ENCODE peak calls at places on chromosome 14, in seven cellular contexts. One of them, this sample, is unnamed.

GRCh38 chr14:100532154-100532915 is 54.9 kb downstream of the BEGAIN start:
- DNase-seq in breast epithelium: peak; percentile 17
- DNase-seq in ascending aorta: no peak
- DNase-seq in ovary: no peak
- DNase-seq in GM12865: no peak
- DNase-seq in OCI-LY7: no peak
- DNase-seq in AG04449: no peak
- DNase-seq in this sample: no peak

GRCh38 chr14:54815016-54815415 is 87.6 kb downstream of the GCH1 start:
- DNase-seq in OCI-LY7: no peak
- DNase-seq in ovary: no peak
- DNase-seq in AG04449: no peak
- DNase-seq in ascending aorta: no peak
- DNase-seq in breast epithelium: no peak
- DNase-seq in GM12865: no peak
- DNase-seq in this sample: peak; percentile 44

GRCh38 chr14:61329478-61330051 is 8.2 kb downstream of the PRKCH start:
- DNase-seq in ascending aorta: no peak
- DNase-seq in OCI-LY7: peak; percentile 30
- DNase-seq in breast epithelium: no peak
- DNase-seq in ovary: no peak
- DNase-seq in AG04449: no peak
- DNase-seq in GM12865: peak; percentile 33
- DNase-seq in this sample: no peak

GRCh38 chr14:33768458-33768830 is 182.4 kb downstream of the EGLN3 start:
- DNase-seq in breast epithelium: no peak
- DNase-seq in OCI-LY7: no peak
- DNase-seq in GM12865: no peak
- DNase-seq in ascending aorta: no peak
- DNase-seq in ovary: no peak
- DNase-seq in AG04449: no peak
- DNase-seq in this sample: no peak

GRCh38 chr14:61146896-61147295 is 134.2 kb downstream of the TMEM30B start:
- DNase-seq in GM12865: no peak
- DNase-seq in breast epithelium: no peak
- DNase-seq in ovary: no peak
- DNase-seq in OCI-LY7: no peak
- DNase-seq in AG04449: no peak
- DNase-seq in ascending aorta: no peak
- DNase-seq in this sample: no peak

GRCh38 chr14:96702831-96703230 is 94.4 kb upstream of the VRK1 start:
- DNase-seq in breast epithelium: no peak
- DNase-seq in OCI-LY7: no peak
- DNase-seq in ascending aorta: no peak
- DNase-seq in AG04449: no peak
- DNase-seq in GM12865: no peak
- DNase-seq in ovary: no peak
- DNase-seq in this sample: no peak

GRCh38 chr14:90510208-90510607 is 113.4 kb downstream of the CALM1 start:
- DNase-seq in GM12865: no peak
- DNase-seq in ascending aorta: no peak
- DNase-seq in ovary: no peak
- DNase-seq in OCI-LY7: no peak
- DNase-seq in AG04449: no peak
- DNase-seq in breast epithelium: peak; percentile 93
- DNase-seq in this sample: peak; percentile 72

GRCh38 chr14:58071341-58071740 is 80.7 kb downstream of the ARMH4 start:
- DNase-seq in ascending aorta: no peak
- DNase-seq in AG04449: no peak
- DNase-seq in ovary: no peak
- DNase-seq in breast epithelium: no peak
- DNase-seq in OCI-LY7: no peak
- DNase-seq in GM12865: no peak
- DNase-seq in this sample: no peak

GRCh38 chr14:92323031-92323915 is at the start of gene SLC24A4:
- DNase-seq in ovary: no peak
- DNase-seq in OCI-LY7: no peak
- DNase-seq in AG04449: no peak
- DNase-seq in breast epithelium: no peak
- DNase-seq in GM12865: peak; percentile 30
- DNase-seq in ascending aorta: no peak
- DNase-seq in this sample: no peak

DNA sequence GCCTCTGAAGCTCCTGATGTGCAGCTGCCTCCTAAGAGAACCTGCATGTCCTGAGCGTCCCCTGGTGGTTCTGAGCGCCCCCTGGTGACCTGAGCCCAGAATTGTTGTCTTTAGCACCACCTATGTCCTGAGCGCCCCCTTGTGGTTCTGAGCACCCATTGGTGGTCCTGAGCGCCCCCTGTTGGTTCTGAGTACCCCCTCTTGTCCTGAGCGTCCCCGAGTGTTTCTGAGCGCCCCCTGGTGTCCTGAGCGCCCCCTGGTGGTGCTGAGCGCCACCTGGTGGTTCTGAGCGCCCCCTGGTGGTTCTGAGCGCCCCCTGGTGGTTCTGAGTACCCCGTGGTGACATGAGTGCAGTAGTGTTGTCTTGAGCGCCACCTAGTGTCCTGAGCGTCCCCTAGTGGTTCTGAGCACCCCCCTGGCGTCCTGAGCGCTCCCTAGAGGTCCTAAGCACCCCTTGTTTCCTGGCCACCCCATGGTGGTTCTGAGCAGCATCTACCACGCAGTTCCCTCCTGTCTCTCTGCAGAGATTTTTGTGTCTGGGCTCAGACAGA is 782.5 kb downstream of the TMEM121 start:
- DNase-seq in OCI-LY7: peak; percentile 80
- DNase-seq in GM12865: peak; percentile 92
- DNase-seq in ascending aorta: no peak
- DNase-seq in ovary: no peak
- DNase-seq in AG04449: no peak
- DNase-seq in breast epithelium: no peak
- DNase-seq in this sample: peak; percentile 28
- TF ChIP-seq CTCF in OCI-LY7: peak; percentile 100
- TF ChIP-seq CTCF in GM12865: peak; percentile 99
- TF ChIP-seq CTCF in ascending aorta: peak; percentile 20
- TF ChIP-seq CTCF in ovary: no peak
- TF ChIP-seq CTCF in AG04449: no peak
- TF ChIP-seq CTCF in breast epithelium: no peak
- TF ChIP-seq CTCF in this sample: peak; percentile 58

GRCh38 chr14:26527095-26527494 is 70.7 kb downstream of the NOVA1 start:
- DNase-seq in breast epithelium: no peak
- DNase-seq in GM12865: peak; percentile 0
- DNase-seq in AG04449: no peak
- DNase-seq in OCI-LY7: no peak
- DNase-seq in ovary: no peak
- DNase-seq in ascending aorta: no peak
- DNase-seq in this sample: no peak

GRCh38 chr14:26528415-26529182 is 69.2 kb downstream of the NOVA1 start:
- DNase-seq in AG04449: no peak
- DNase-seq in breast epithelium: no peak
- DNase-seq in OCI-LY7: no peak
- DNase-seq in GM12865: no peak
- DNase-seq in ascending aorta: no peak
- DNase-seq in ovary: peak; percentile 19
- DNase-seq in this sample: no peak

GRCh38 chr14:26526132-26526531 is 71.7 kb downstream of the NOVA1 start:
- DNase-seq in ovary: no peak
- DNase-seq in GM12865: no peak
- DNase-seq in OCI-LY7: no peak
- DNase-seq in breast epithelium: no peak
- DNase-seq in ascending aorta: no peak
- DNase-seq in AG04449: no peak
- DNase-seq in this sample: no peak

GRCh38 chr14:26531894-26532293 is 65.9 kb downstream of the NOVA1 start:
- DNase-seq in ovary: no peak
- DNase-seq in GM12865: no peak
- DNase-seq in breast epithelium: no peak
- DNase-seq in AG04449: no peak
- DNase-seq in ascending aorta: no peak
- DNase-seq in OCI-LY7: no peak
- DNase-seq in this sample: no peak
- TF ChIP-seq CTCF in ovary: no peak
- TF ChIP-seq CTCF in GM12865: no peak
- TF ChIP-seq CTCF in breast epithelium: no peak
- TF ChIP-seq CTCF in AG04449: peak; percentile 51
- TF ChIP-seq CTCF in ascending aorta: no peak
- TF ChIP-seq CTCF in OCI-LY7: no peak
- TF ChIP-seq CTCF in this sample: no peak

DNA sequence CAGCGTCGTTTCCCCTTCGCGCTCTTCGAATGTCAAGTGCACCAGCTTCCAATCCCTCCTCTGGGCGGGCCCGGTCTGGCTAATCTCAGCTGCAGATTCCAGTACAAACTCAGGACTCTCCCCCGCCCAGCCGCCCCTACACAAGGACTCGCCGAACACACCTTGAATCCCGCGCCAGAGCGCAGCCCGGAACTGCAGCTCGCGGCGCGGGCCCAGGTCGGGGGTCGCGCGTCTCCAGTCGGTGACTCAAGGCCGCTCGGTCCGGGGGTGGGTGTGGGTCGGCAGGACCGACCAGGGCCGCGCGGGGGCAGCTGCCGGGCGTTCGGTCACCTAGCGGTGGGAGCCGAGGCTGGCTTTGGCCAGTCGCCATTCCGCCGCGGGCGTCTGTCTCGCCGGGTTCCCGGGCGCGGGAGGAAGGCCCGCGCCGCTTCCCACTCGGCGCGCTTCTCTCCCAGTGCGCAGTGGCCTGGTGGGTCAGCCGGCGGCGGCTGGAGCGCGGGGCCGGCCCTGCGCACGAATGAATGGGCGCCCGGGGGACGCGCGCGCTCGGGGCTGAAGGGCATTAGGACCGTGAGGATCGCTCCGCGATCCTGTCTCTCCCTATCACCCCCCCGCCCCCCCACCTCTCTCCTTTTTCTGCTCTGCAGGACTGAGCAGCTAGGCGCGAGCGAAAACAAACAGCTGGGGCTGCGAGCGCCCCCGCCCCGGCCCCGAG is at the start of gene GALNT16:
- DNase-seq in ovary: no peak
- DNase-seq in GM12865: no peak
- DNase-seq in OCI-LY7: no peak
- DNase-seq in breast epithelium: no peak
- DNase-seq in AG04449: no peak
- DNase-seq in ascending aorta: no peak
- DNase-seq in this sample: peak; percentile 54
- TF ChIP-seq CTCF in ovary: no peak
- TF ChIP-seq CTCF in GM12865: no peak
- TF ChIP-seq CTCF in OCI-LY7: no peak
- TF ChIP-seq CTCF in breast epithelium: no peak
- TF ChIP-seq CTCF in AG04449: peak; percentile 35
- TF ChIP-seq CTCF in ascending aorta: peak; percentile 34
- TF ChIP-seq CTCF in this sample: no peak

GRCh38 chr14:68661226-68662225 is 131.3 kb downstream of the ZFP36L1 start:
- DNase-seq in breast epithelium: no peak
- DNase-seq in AG04449: no peak
- DNase-seq in ascending aorta: no peak
- DNase-seq in OCI-LY7: no peak
- DNase-seq in GM12865: no peak
- DNase-seq in ovary: peak; percentile 14
- DNase-seq in this sample: no peak
- TF ChIP-seq CTCF in breast epithelium: no peak
- TF ChIP-seq CTCF in AG04449: no peak
- TF ChIP-seq CTCF in ascending aorta: no peak
- TF ChIP-seq CTCF in OCI-LY7: no peak
- TF ChIP-seq CTCF in GM12865: no peak
- TF ChIP-seq CTCF in ovary: no peak
- TF ChIP-seq CTCF in this sample: no peak

DNA sequence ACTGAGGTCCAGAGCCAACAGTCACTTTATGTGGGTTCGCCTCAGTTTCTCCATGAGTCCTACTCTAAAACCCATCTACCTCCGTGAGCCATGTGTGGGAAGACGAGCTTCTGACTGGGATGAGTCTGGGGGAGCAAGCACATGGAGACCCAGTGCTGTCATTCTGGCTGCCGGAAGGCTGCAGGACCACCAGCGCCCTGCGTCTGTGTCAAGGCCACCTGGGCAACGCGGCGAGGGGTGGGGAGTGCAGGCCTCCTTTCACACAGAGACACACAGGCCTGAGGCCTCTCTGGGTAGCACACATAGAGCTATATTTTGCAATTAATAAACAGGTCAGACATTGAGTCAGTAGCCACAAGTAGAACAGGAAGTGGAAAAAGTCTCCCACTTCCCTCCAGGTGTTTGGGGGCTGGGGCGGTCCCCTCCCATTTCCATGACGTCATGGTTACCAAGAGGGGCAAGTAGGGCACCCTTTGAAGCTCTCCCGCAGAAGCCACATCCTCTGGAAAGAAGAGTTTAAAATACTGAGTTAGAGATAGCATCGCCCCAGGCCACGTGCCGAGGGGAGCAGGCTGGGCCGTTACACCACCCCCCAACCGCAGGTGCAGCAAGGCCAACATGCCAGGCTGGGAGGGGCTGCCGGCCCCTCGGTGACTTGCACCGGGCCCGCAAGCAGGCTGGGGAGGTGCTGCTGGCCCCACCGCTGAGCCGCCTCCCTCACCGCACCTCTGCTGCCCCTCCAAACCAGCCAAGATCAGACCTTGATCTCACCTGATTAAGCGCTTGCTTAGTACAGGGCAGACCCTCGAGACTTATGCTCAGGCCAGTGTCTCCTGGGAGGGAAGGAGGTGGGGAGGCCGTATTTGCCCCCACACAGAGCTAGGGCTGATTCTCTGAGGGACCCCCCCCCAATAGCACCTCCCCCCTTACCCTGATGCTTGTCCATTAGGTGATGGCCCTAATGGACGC is 32.7 kb downstream of the DAD1 start:
- DNase-seq in breast epithelium: peak; percentile 71
- DNase-seq in GM12865: peak; percentile 97
- DNase-seq in OCI-LY7: peak; percentile 100
- DNase-seq in ovary: peak; percentile 45
- DNase-seq in ascending aorta: no peak
- DNase-seq in AG04449: no peak
- DNase-seq in this sample: peak; percentile 77
- TF ChIP-seq CTCF in breast epithelium: no peak
- TF ChIP-seq CTCF in GM12865: no peak
- TF ChIP-seq CTCF in OCI-LY7: no peak
- TF ChIP-seq CTCF in ovary: no peak
- TF ChIP-seq CTCF in ascending aorta: no peak
- TF ChIP-seq CTCF in AG04449: no peak
- TF ChIP-seq CTCF in this sample: no peak

DNA sequence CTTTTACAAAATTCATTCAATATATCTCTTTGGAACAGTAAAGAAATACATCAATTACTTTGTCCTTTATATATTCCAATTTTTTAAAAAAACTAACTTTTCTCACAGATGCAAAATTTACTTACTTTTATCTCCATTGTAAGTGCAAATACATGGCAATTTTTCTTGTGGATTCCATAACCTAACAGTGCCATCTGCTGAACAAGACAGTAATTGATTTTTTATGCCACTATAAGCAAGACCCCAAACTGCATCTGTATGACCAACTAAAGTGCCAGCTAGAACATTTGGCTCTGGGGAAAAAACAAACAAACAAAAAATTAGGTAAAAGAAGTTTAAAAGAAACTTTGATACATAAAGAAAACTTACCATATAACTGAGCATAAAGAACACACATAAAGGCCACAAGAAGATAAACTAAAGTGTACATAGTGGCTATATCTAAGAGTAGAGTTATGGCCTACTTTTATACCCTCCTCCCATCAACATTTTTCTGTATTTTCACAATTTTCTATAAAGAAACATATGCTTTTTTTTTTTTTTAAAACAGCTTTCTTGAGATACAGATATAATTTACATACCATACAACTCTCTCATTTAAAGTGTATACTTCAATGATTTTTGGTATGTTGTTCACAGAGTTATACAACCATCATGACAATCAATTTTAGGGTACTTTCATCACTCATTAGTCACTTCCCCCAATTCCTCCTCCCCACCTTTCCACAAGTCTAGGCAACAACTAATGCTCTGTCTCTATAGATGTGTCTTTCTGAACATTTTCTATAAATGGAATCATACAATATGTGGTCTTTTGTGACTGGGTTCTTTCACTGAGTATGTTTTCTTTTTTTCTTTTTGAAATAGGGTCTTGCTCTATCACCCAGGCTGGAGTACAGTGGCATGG is 32.6 kb downstream of the COCH start:
- DNase-seq in AG04449: no peak
- DNase-seq in OCI-LY7: peak; percentile 36
- DNase-seq in ovary: no peak
- DNase-seq in GM12865: peak; percentile 41
- DNase-seq in ascending aorta: no peak
- DNase-seq in breast epithelium: no peak
- DNase-seq in this sample: no peak
- TF ChIP-seq CTCF in AG04449: peak; percentile 20
- TF ChIP-seq CTCF in OCI-LY7: peak; percentile 78
- TF ChIP-seq CTCF in ovary: no peak
- TF ChIP-seq CTCF in GM12865: peak; percentile 29
- TF ChIP-seq CTCF in ascending aorta: peak; percentile 19
- TF ChIP-seq CTCF in breast epithelium: peak; percentile 13
- TF ChIP-seq CTCF in this sample: peak; percentile 25